ENCODE peak calls at places on chromosomes 5 and 9, in six cellular contexts. Z is dorsolateral prefrontal cortex, R is caudate nucleus, K is myocyte, Y is 8988T, T is lower leg skin. C is an unnamed sample.

GRCh38 chr5:172713113-172713808 is 57.7 kb downstream of the DUSP1 start:
- DNase-seq in Z (peak; percentile 71), R (no peak), K (peak; percentile 51), Y (no peak), T (no peak), C (peak; percentile 57)

GRCh38 chr5:168423971-168424370 is 62.3 kb upstream of the RARS1 start:
- DNase-seq in Z (no peak), R (no peak), K (no peak), Y (no peak), T (no peak), C (no peak)

GRCh38 chr5:141419074-141419880 is 1.6 kb upstream of the PCDHGA11 start:
- DNase-seq in Z (no peak), R (no peak), K (no peak), Y (no peak), T (no peak), C (no peak)

GRCh38 chr9:18056269-18056992 is 417.5 kb upstream of the ADAMTSL1 start:
- DNase-seq in Z (no peak), R (no peak), K (no peak), Y (no peak), T (no peak), C (no peak)

GRCh38 chr5:1399737-1400136 is 45.5 kb downstream of the SLC6A3 start:
- DNase-seq in Z (no peak), R (no peak), K (no peak), Y (no peak), T (no peak), C (no peak)

GRCh38 chr5:175246242-175246891 is 197.6 kb downstream of the DRD1 start:
- DNase-seq in Z (no peak), R (no peak), K (peak; percentile 85), Y (peak; percentile 34), T (no peak), C (no peak)

GRCh38 chr5:34586117-34586885 is 69.8 kb upstream of the RAI14 start:
- DNase-seq in Z (no peak), R (no peak), K (peak; percentile 23), Y (peak; percentile 56), T (no peak), C (no peak)

GRCh38 chr5:96868603-96869371 is 7.5 kb upstream of the ERAP2 start:
- DNase-seq in Z (no peak), R (peak; percentile 4), K (peak; percentile 70), Y (peak; percentile 28), T (no peak), C (peak; percentile 46)

GRCh38 chr5:60492958-60493357 is 207.0 kb downstream of the DEPDC1B start:
- DNase-seq in Z (no peak), R (no peak), K (peak; percentile 9), Y (no peak), T (no peak), C (no peak)

GRCh38 chr9:131126059-131126426 is 657 bp downstream of the NUP214 start:
- DNase-seq in Z (no peak), R (no peak), K (no peak), Y (no peak), T (no peak), C (no peak)